ENCODE peak calls at places on chromosomes 5 and 9, in eight cellular contexts. Z is H1, R is prostate gland, N is thyroid gland, X is sigmoid colon, L is endothelial cell of umbilical vein, U is suprapubic skin, D is K562. O is an unnamed sample. For H3K27me3, the result is how much of the 10 kb centered on the place peaks cover.

GRCh38 chr9:109244179-109245132 is 76.4 kb downstream of the EPB41L4B start:
- DNase-seq in U (no peak), X (peak), L (peak), Z (peak), D (peak), N (peak), R (peak), O (peak)

GRCh38 chr5:91016322-91016721 is 366.8 kb downstream of the ARRDC3 start:
- DNase-seq in Z (no peak), X (no peak), U (no peak), N (no peak), L (no peak), D (no peak), R (no peak), O (no peak)

GRCh38 chr9:73132034-73132776 is 19.5 kb upstream of the ANXA1 start:
- DNase-seq in L (peak), U (peak), R (peak), X (peak), N (peak), Z (no peak), D (peak), O (peak)

GRCh38 chr5:64977779-64978178 is 209.0 kb downstream of the CWC27 start:
- DNase-seq in D (peak), N (no peak), Z (no peak), L (no peak), U (no peak), X (no peak), R (no peak), O (no peak)

GRCh38 chr5:22539756-22540155 is 313.4 kb downstream of the CDH12 start:
- DNase-seq in Z (no peak), N (no peak), X (no peak), D (no peak), L (no peak), R (no peak), U (no peak), O (no peak)

GRCh38 chr5:55063220-55063863 is 39.1 kb upstream of the GZMA start:
- DNase-seq in Z (no peak), D (no peak), R (no peak), N (no peak), U (no peak), L (peak), X (no peak), O (no peak)

GRCh38 chr9:131386258-131386657 is 7.6 kb upstream of the PRRC2B start:
- DNase-seq in X (no peak), N (no peak), D (no peak), L (no peak), U (no peak), Z (no peak), R (no peak), O (no peak)

GRCh38 chr5:179241175-179241574 is 104.1 kb downstream of the ADAMTS2 start:
- DNase-seq in U (peak), N (no peak), X (peak), D (no peak), L (no peak), R (no peak), Z (no peak), O (no peak)

GRCh38 chr5:145825751-145826180 is 9.4 kb downstream of the PRELID2 start:
- DNase-seq in L (peak), D (peak), N (no peak), X (no peak), U (no peak), R (no peak), Z (no peak), O (no peak)

GRCh38 chr5:105836263-105836662 is 1834.5 kb downstream of the EFNA5 start:
- DNase-seq in L (no peak), Z (no peak), D (no peak), R (no peak), U (no peak), N (no peak), X (no peak), O (no peak)

GRCh38 chr5:110354896-110355295 is 371.6 kb downstream of the TMEM232 start:
- DNase-seq in U (no peak), D (no peak), Z (no peak), R (no peak), N (peak), L (no peak), X (no peak), O (no peak)

GRCh38 chr5:125210241-125210947 is 464.0 kb upstream of the ZNF608 start:
- DNase-seq in U (no peak), L (no peak), R (no peak), X (no peak), Z (no peak), N (no peak), D (no peak), O (no peak)

GRCh38 chr5:179668404-179668803 is 12.4 kb downstream of the CBY3 start:
- DNase-seq in D (peak), X (no peak), L (peak), R (no peak), N (peak), Z (peak), U (no peak), O (peak)

GRCh38 chr5:76601470-76601869 is 21.7 kb downstream of the F2RL2 start:
- DNase-seq in N (no peak), Z (no peak), D (peak), U (no peak), X (no peak), L (peak), R (peak), O (peak)

GRCh38 chr5:2009986-2010914 is 127.5 kb upstream of the IRX4 start:
- DNase-seq in Z (no peak), L (no peak), U (no peak), X (no peak), D (no peak), N (no peak), R (peak), O (no peak)

GRCh38 chr9:97484134-97484533 is 17.3 kb upstream of the TMOD1 start:
- DNase-seq in D (no peak), U (no peak), N (peak), X (no peak), R (no peak), Z (no peak), L (peak), O (peak)

GRCh38 chr9:97487880-97488279 is 13.6 kb upstream of the TMOD1 start:
- DNase-seq in X (no peak), L (no peak), N (no peak), D (no peak), U (no peak), Z (no peak), R (no peak), O (no peak)

GRCh38 chr9:97491216-97491999 is 10.1 kb upstream of the TMOD1 start:
- DNase-seq in U (no peak), N (no peak), Z (no peak), L (no peak), D (no peak), R (no peak), X (no peak), O (no peak)

GRCh38 chr9:97487107-97487506 is 14.4 kb upstream of the TMOD1 start:
- DNase-seq in U (no peak), R (no peak), Z (no peak), D (peak), L (no peak), X (no peak), N (no peak), O (no peak)
- TF ChIP-seq CTCF in U (no peak), R (no peak), Z (no peak), D (peak), L (peak), X (no peak), N (no peak), O (no peak)

GRCh38 chr5:134365604-134366003 is 1.4 kb downstream of the CDKL3 start:
- DNase-seq in N (no peak), X (no peak), D (no peak), R (no peak), Z (no peak), L (no peak), U (no peak), O (no peak)

GRCh38 chr5:134371834-134372340 is 518 bp downstream of the UBE2B start:
- DNase-seq in N (peak), L (peak), U (peak), R (peak), D (peak), X (peak), Z (peak), O (peak)

GRCh38 chr5:134374234-134374633 is 2.9 kb downstream of the UBE2B start:
- DNase-seq in L (no peak), Z (no peak), R (no peak), U (no peak), N (peak), X (no peak), D (no peak), O (no peak)

GRCh38 chr5:134370306-134370870 is 981 bp upstream of the UBE2B start:
- DNase-seq in Z (no peak), U (no peak), D (peak), N (no peak), L (no peak), X (no peak), R (no peak), O (no peak)

DNA sequence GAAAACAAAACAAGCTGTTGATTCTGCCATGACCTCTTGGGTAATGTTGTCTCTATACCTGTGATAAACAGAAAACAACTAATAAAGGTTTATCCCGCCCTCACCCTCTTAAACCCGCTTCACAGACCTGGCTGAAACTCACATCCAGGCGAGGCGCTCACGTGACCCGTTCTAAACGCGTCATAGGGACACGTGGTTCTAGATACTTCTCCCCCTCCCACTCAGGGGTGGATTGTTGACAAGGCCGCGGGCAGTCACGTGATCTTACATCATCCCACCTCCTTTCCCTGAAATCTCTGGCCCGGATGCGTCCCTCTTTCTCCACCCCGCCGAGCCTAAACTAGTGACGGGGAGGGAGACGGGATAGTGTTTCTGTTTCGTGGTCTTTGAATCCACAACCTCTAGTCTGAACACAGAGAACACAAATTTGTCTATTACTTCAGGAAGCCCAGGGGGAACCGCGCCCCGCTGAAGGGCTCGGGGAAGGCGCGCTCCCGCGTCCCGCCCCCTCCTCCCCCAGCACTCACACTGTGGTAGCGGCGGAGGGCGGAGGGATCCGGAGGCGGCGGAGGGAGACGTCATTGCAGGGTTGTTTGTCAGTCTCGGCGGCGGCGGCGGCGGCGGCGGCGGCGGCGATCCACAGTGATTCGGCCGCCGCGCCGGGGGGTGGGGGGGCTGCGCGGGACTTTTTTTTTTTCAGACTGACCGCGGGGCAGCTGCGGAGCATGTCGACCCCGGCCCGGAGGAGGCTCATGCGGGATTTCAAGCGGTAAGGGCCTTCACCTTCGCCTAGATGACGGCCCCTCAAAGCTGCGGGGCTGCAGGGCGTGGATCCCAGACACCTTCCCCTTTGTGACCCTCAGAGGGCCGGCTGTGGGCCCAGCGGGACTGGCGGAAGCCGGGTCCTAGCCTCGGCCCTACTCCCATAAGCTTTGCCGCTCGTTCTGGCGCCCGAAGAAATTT is at the start of gene UBE2B:
- DNase-seq in L (peak), R (peak), X (peak), Z (peak), D (peak), N (peak), U (peak), O (peak)
- TF ChIP-seq POLR2A in L (peak), R (peak), X (peak), Z (peak), D (peak), N (peak), U (peak), O (peak)

DNA sequence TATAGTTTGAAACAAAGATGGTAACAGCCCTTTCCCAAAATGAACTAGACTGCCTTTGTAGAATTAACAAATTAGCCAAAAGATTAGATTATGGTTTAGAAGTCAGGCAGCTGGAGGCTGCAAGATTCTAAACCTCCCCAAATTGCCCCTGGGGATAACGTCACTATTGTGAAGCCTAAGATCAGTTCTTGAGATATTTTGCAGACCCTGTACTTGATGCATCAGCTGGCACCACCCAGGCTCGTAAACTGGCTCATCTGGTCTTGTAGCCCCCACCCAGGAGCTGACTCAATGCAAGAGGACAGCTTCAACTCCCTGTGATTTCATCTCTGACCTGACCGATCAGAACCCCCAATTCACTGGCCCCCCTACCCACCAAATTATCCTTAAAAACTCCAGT is 4.2 kb upstream of the SOWAHA start:
- DNase-seq in R (no peak), U (peak), X (no peak), D (no peak), L (no peak), N (no peak), Z (no peak), O (no peak)
- H3K27me3 ChIP-seq in R (under half), U (under half), X (under half), D (under half), L (under half), N (under half), Z (under half), O (under half)

GRCh38 chr5:157818368-157818767 is 40.6 kb downstream of the CLINT1 start:
- DNase-seq in Z (no peak), L (no peak), N (no peak), U (no peak), X (no peak), D (no peak), R (no peak), O (no peak)

GRCh38 chr5:157820593-157821252 is 38.2 kb downstream of the CLINT1 start:
- DNase-seq in U (no peak), X (no peak), Z (no peak), N (peak), R (peak), D (peak), L (peak), O (no peak)

GRCh38 chr5:157819502-157820125 is 39.3 kb downstream of the CLINT1 start:
- DNase-seq in R (no peak), X (no peak), N (no peak), L (peak), Z (no peak), D (no peak), U (no peak), O (no peak)

GRCh38 chr5:157817928-157818327 is 41.0 kb downstream of the CLINT1 start:
- DNase-seq in L (no peak), N (no peak), Z (no peak), U (no peak), X (no peak), R (no peak), D (no peak), O (no peak)

GRCh38 chr5:157816682-157817268 is 42.2 kb downstream of the CLINT1 start:
- DNase-seq in D (no peak), X (no peak), Z (no peak), N (no peak), R (no peak), L (peak), U (no peak), O (no peak)
- TF ChIP-seq CTCF in D (peak), X (peak), Z (no peak), N (peak), R (no peak), L (no peak), U (peak), O (peak)

GRCh38 chr9:70597886-70598285 is 183.4 kb upstream of the KLF9 start:
- DNase-seq in X (no peak), N (no peak), U (no peak), Z (no peak), R (no peak), D (no peak), L (no peak), O (no peak)

GRCh38 chr9:70603020-70603411 is 188.6 kb upstream of the KLF9 start:
- DNase-seq in X (no peak), N (no peak), L (no peak), U (no peak), R (no peak), Z (no peak), D (no peak), O (no peak)

GRCh38 chr9:70600479-70600878 is 186.0 kb upstream of the KLF9 start:
- DNase-seq in Z (no peak), X (peak), U (no peak), N (peak), L (peak), R (no peak), D (no peak), O (peak)

GRCh38 chr9:70601000-70601929 is 186.8 kb upstream of the KLF9 start:
- DNase-seq in Z (no peak), D (no peak), R (peak), N (peak), L (peak), X (peak), U (peak), O (peak)

GRCh38 chr9:70602364-70603019 is 188.0 kb upstream of the KLF9 start:
- DNase-seq in Z (peak), R (peak), D (peak), X (peak), L (peak), U (no peak), N (peak), O (peak)
- TF ChIP-seq POLR2A in Z (no peak), R (no peak), D (no peak), X (no peak), L (no peak), U (no peak), N (peak), O (no peak)

GRCh38 chr5:151357097-151357496 is 9.7 kb upstream of the SLC36A2 start:
- DNase-seq in X (no peak), N (no peak), Z (peak), L (no peak), U (no peak), D (no peak), R (peak), O (no peak)
- H3K27me3 ChIP-seq in X (under half), N (under half), Z (under half), L (under half), U (under half), D (under half), R (under half), O (under half)

GRCh38 chr5:77546-77945 is 14.4 kb upstream of the PLEKHG4B start:
- DNase-seq in X (no peak), N (no peak), L (no peak), Z (no peak), R (no peak), U (no peak), D (no peak), O (no peak)

GRCh38 chr5:78805-79149 is 13.2 kb upstream of the PLEKHG4B start:
- DNase-seq in X (no peak), U (no peak), R (no peak), D (no peak), N (no peak), L (no peak), Z (no peak), O (no peak)

GRCh38 chr5:79263-79662 is 12.7 kb upstream of the PLEKHG4B start:
- DNase-seq in U (no peak), N (no peak), X (no peak), L (no peak), Z (no peak), R (no peak), D (no peak), O (no peak)

GRCh38 chr5:77170-77501 is 14.8 kb upstream of the PLEKHG4B start:
- DNase-seq in R (no peak), N (no peak), U (no peak), L (no peak), Z (no peak), X (no peak), D (no peak), O (no peak)

DNA sequence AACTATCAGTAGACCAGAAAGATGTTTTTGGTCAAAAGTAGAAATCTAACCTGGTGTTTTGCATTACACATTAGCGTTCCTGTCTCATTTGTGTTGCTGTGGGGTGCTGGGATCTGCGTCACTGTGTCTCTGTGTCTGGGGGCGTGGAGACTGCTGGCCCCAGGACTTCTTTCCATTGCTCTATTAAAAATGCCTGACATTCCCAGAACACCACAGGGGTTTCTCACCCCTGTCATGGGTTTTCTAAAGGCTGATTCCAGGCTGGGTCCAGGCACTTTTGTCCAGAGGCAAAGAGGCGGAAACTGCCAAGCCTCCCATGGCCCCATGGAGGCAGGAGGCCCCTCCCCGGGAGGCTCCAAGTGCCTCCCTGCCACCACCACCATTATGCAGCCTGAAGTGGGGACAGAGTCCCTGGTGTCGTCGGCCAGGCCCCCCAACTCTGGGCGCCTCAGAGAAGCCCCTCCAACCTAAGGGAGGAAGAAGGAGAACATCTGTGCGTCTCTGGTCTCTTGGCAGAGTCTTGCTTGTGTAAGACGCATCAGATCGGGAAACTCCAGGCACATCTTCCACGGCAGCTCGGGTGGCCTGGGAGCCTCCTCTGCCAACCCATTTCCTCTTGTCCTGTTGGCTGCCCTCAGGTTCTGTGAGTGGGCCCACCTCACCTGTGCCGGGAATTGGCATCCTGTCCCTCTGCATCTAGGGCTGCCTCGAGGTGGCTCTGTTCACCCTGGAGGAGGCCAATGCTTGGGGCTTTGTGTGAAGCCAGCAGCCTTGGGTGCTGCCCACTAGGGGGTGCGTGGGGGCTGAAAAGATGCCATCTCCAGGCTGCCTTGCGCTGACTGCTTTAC is 13.8 kb upstream of the PLEKHG4B start:
- DNase-seq in D (peak), R (peak), U (no peak), X (no peak), N (peak), Z (no peak), L (no peak), O (no peak)
- TF ChIP-seq CTCF in D (peak), R (no peak), U (no peak), X (no peak), N (peak), Z (peak), L (peak), O (peak)

GRCh38 chr5:78587775-78588291 is 60.7 kb downstream of the LHFPL2 start:
- DNase-seq in L (peak), D (peak), N (no peak), R (no peak), X (no peak), Z (no peak), U (no peak), O (no peak)
- TF ChIP-seq POLR2A in L (no peak), D (no peak), N (no peak), R (no peak), X (no peak), Z (no peak), U (no peak), O (no peak)